ENCODE peak calls at places on chromosomes 2 and 18, in four cellular contexts. One of them, this sample, is unnamed.

GRCh38 chr2:54904836-54905235 is 145.4 kb downstream of the RTN4 start:
- DNase-seq in transverse colon: peak
- DNase-seq in GM12892: no peak
- DNase-seq in erythroblast: no peak
- DNase-seq in this sample: no peak

GRCh38 chr2:128543646-128544045 is 225.0 kb upstream of the HS6ST1 start:
- DNase-seq in erythroblast: no peak
- DNase-seq in GM12892: no peak
- DNase-seq in transverse colon: no peak
- DNase-seq in this sample: no peak

GRCh38 chr18:27921392-27921791 is 255.5 kb downstream of the CDH2 start:
- DNase-seq in erythroblast: no peak
- DNase-seq in GM12892: no peak
- DNase-seq in transverse colon: no peak
- DNase-seq in this sample: no peak

GRCh38 chr18:31042391-31043181 is at the start of gene DSC3:
- DNase-seq in erythroblast: no peak
- DNase-seq in transverse colon: peak
- DNase-seq in GM12892: no peak
- DNase-seq in this sample: no peak

GRCh38 chr18:34947711-34948125 is 93.5 kb upstream of the MAPRE2 start:
- DNase-seq in transverse colon: no peak
- DNase-seq in erythroblast: peak
- DNase-seq in GM12892: no peak
- DNase-seq in this sample: no peak

GRCh38 chr2:220842901-220843665 is 729.0 kb downstream of the EPHA4 start:
- DNase-seq in erythroblast: no peak
- DNase-seq in transverse colon: no peak
- DNase-seq in GM12892: no peak
- DNase-seq in this sample: no peak

GRCh38 chr18:57431512-57432080 is 3.6 kb upstream of the ONECUT2 start:
- DNase-seq in GM12892: no peak
- DNase-seq in transverse colon: no peak
- DNase-seq in erythroblast: peak
- DNase-seq in this sample: no peak

GRCh38 chr2:39107156-39107555 is 13.7 kb downstream of the SOS1 start:
- DNase-seq in transverse colon: no peak
- DNase-seq in erythroblast: no peak
- DNase-seq in GM12892: no peak
- DNase-seq in this sample: no peak

GRCh38 chr2:71471276-71471675 is 17.9 kb downstream of the DYSF start:
- DNase-seq in GM12892: no peak
- DNase-seq in transverse colon: no peak
- DNase-seq in erythroblast: no peak
- DNase-seq in this sample: no peak

GRCh38 chr2:24565537-24565936 is 74.5 kb downstream of the NCOA1 start:
- DNase-seq in transverse colon: no peak
- DNase-seq in GM12892: no peak
- DNase-seq in erythroblast: no peak
- DNase-seq in this sample: no peak

GRCh38 chr2:201754683-201755415 is 25.9 kb downstream of the ALS2 start:
- DNase-seq in GM12892: no peak
- DNase-seq in erythroblast: no peak
- DNase-seq in transverse colon: no peak
- DNase-seq in this sample: no peak

GRCh38 chr18:60754413-60754812 is 381.8 kb upstream of the MC4R start:
- DNase-seq in GM12892: no peak
- DNase-seq in erythroblast: no peak
- DNase-seq in transverse colon: no peak
- DNase-seq in this sample: no peak

GRCh38 chr2:170886391-170886790 is 42.7 kb upstream of the GORASP2 start:
- DNase-seq in GM12892: no peak
- DNase-seq in transverse colon: no peak
- DNase-seq in erythroblast: no peak
- DNase-seq in this sample: no peak

GRCh38 chr2:114294814-114295213 is 147.6 kb upstream of the DPP10 start:
- DNase-seq in GM12892: no peak
- DNase-seq in erythroblast: no peak
- DNase-seq in transverse colon: no peak
- DNase-seq in this sample: no peak

GRCh38 chr2:85770786-85771409 is 17.1 kb downstream of the ATOH8 start:
- DNase-seq in GM12892: no peak
- DNase-seq in transverse colon: no peak
- DNase-seq in erythroblast: no peak
- DNase-seq in this sample: no peak

GRCh38 chr2:121071058-121071504 is 213.9 kb downstream of the TFCP2L1 start:
- DNase-seq in erythroblast: peak
- DNase-seq in GM12892: peak
- DNase-seq in transverse colon: peak
- DNase-seq in this sample: no peak

GRCh38 chr2:207434288-207434687 is 95.5 kb upstream of the CREB1 start:
- DNase-seq in GM12892: no peak
- DNase-seq in erythroblast: no peak
- DNase-seq in transverse colon: no peak
- DNase-seq in this sample: no peak

GRCh38 chr2:201975964-201976612 is 57.6 kb upstream of the FZD7 start:
- DNase-seq in transverse colon: no peak
- DNase-seq in GM12892: no peak
- DNase-seq in erythroblast: no peak
- DNase-seq in this sample: no peak

GRCh38 chr2:230871361-230872150 is 6.8 kb downstream of the ITM2C start:
- DNase-seq in GM12892: no peak
- DNase-seq in transverse colon: no peak
- DNase-seq in erythroblast: no peak
- DNase-seq in this sample: peak

GRCh38 chr18:45447364-45448265 is 167.7 kb upstream of the SLC14A2 start:
- DNase-seq in GM12892: no peak
- DNase-seq in erythroblast: peak
- DNase-seq in transverse colon: no peak
- DNase-seq in this sample: no peak

DNA sequence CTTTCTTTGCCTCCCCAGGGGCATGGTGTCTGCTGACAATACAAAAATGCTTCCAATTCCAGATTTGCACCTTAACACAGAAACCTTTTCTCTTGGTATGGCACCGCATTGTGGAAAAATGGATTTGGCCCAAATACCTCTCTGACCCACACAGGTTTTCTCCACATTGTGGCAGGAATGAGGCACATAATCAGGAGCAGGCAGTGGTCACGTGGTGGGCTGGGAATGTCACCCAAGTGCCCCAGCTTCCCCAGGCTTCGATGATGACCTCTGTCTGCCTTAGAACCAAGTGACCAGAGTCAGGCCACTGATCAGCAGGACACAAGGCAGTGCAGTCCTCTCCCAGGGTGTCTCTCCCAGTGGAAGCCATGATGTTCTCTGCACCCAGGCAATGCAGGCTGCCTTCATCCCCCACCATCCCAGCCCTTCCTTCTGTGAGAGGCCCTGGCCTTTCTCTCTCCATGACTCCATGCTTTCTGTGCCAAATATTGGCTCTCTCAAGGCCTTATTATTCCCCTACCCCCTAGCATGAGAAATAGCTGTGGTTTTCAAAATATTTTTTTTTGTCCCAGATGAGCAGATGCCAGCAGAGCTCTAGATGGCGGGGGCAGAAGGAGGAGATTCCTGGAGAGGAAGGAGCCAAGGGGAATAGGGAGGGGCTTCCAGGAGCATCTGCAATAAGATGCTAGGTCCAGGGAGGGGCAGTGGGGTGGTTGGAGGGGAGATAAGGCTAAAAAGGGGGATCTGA is 198.9 kb downstream of the ACKR3 start:
- DNase-seq in GM12892: no peak
- DNase-seq in transverse colon: no peak
- DNase-seq in erythroblast: no peak
- DNase-seq in this sample: no peak
- TF ChIP-seq POLR2A in GM12892: no peak
- TF ChIP-seq POLR2A in transverse colon: no peak
- TF ChIP-seq POLR2A in erythroblast: no peak
- TF ChIP-seq POLR2A in this sample: no peak

GRCh38 chr2:109212836-109213563 is 84.0 kb downstream of the SH3RF3 start:
- DNase-seq in erythroblast: no peak
- DNase-seq in GM12892: no peak
- DNase-seq in transverse colon: no peak
- DNase-seq in this sample: no peak

GRCh38 chr2:109214651-109215371 is 85.8 kb downstream of the SH3RF3 start:
- DNase-seq in transverse colon: no peak
- DNase-seq in erythroblast: no peak
- DNase-seq in GM12892: no peak
- DNase-seq in this sample: no peak

GRCh38 chr2:109216332-109216731 is 87.3 kb downstream of the SH3RF3 start:
- DNase-seq in transverse colon: peak
- DNase-seq in erythroblast: no peak
- DNase-seq in GM12892: no peak
- DNase-seq in this sample: no peak

GRCh38 chr2:109215866-109216265 is 86.9 kb downstream of the SH3RF3 start:
- DNase-seq in transverse colon: no peak
- DNase-seq in erythroblast: no peak
- DNase-seq in GM12892: no peak
- DNase-seq in this sample: no peak

DNA sequence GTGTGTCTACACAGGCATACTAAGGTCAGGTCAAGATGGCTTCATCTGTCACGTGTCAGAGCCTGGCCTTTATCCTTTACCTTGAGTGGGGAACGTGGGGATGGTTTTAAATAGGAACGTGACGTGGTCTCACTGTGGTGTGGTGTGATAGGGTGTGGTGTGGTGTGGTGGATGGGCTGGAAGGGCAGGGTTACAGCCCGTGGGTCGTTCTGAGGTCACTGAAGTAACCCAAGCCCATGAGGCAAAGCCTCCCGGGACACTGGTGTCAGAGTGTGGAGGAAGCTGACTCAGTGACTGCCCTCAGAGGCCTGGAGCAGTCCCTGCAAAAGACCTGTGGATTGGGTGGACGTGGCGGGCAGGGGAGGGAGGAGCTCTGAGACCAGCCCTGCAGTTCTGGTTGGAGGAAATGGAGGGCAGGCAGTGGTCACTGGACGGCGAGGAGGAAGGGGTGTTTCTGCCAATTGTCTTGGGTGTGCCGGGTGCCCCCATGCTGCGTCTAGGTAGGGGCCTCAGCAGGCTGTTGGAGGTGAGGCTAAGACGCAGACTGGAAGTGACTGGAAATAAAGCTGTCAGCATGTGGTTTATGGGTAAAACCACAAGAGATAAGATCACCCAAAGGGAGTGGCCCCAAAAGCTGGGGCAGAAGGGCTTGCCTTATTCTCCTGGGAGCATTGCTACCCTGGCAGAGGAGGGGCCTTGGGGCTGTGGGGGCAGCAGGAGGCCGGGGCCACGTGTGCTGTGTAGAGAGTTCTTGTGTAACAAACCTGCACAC is 84.8 kb downstream of the SH3RF3 start:
- DNase-seq in transverse colon: no peak
- DNase-seq in erythroblast: peak
- DNase-seq in GM12892: no peak
- DNase-seq in this sample: no peak
- TF ChIP-seq POLR2A in transverse colon: no peak
- TF ChIP-seq POLR2A in erythroblast: no peak
- TF ChIP-seq POLR2A in GM12892: no peak
- TF ChIP-seq POLR2A in this sample: no peak

GRCh38 chr2:218828477-218828778 is 3.2 kb downstream of the PRKAG3 start:
- DNase-seq in transverse colon: no peak
- DNase-seq in GM12892: no peak
- DNase-seq in erythroblast: no peak
- DNase-seq in this sample: no peak
- TF ChIP-seq POLR2A in transverse colon: no peak
- TF ChIP-seq POLR2A in GM12892: no peak
- TF ChIP-seq POLR2A in erythroblast: no peak
- TF ChIP-seq POLR2A in this sample: no peak

GRCh38 chr2:200378652-200379290 is 72.3 kb downstream of the SPATS2L start:
- DNase-seq in erythroblast: no peak
- DNase-seq in GM12892: no peak
- DNase-seq in transverse colon: no peak
- DNase-seq in this sample: no peak

GRCh38 chr2:200373973-200374416 is 67.5 kb downstream of the SPATS2L start:
- DNase-seq in GM12892: no peak
- DNase-seq in erythroblast: no peak
- DNase-seq in transverse colon: peak
- DNase-seq in this sample: no peak

GRCh38 chr2:200377143-200377773 is 70.8 kb downstream of the SPATS2L start:
- DNase-seq in transverse colon: peak
- DNase-seq in GM12892: no peak
- DNase-seq in erythroblast: no peak
- DNase-seq in this sample: no peak

GRCh38 chr2:200377774-200378336 is 71.4 kb downstream of the SPATS2L start:
- DNase-seq in GM12892: no peak
- DNase-seq in transverse colon: peak
- DNase-seq in erythroblast: no peak
- DNase-seq in this sample: no peak

GRCh38 chr2:200376422-200377142 is 70.1 kb downstream of the SPATS2L start:
- DNase-seq in erythroblast: no peak
- DNase-seq in transverse colon: peak
- DNase-seq in GM12892: no peak
- DNase-seq in this sample: no peak
- TF ChIP-seq POLR2A in erythroblast: no peak
- TF ChIP-seq POLR2A in transverse colon: no peak
- TF ChIP-seq POLR2A in GM12892: no peak
- TF ChIP-seq POLR2A in this sample: no peak

GRCh38 chr2:219229375-219230200 is at the start of the genes ANKZF1 and ATG9A:
- DNase-seq in GM12892: peak
- DNase-seq in erythroblast: peak
- DNase-seq in transverse colon: peak
- DNase-seq in this sample: no peak
- TF ChIP-seq POLR2A in GM12892: peak
- TF ChIP-seq POLR2A in erythroblast: peak
- TF ChIP-seq POLR2A in transverse colon: peak
- TF ChIP-seq POLR2A in this sample: peak

This sample was measured in vagina.